ENCODE peak calls at places on chromosomes 5 and 9, in six cellular contexts. E is H1, O is HepG2, X is K562, N is GM12892, Y is GM12878. D is an unnamed sample.

GRCh38 chr5:72478684-72479083 is 28.5 kb downstream of the ZNF366 start:
- DNase-seq in E (no peak), O (no peak), X (no peak), N (no peak), Y (no peak), D (no peak)

GRCh38 chr9:27572918-27573698 is at the start of gene C9orf72:
- DNase-seq in E (peak; percentile 85), O (peak; percentile 27), X (peak; percentile 72), N (peak; percentile 48), Y (no peak), D (peak; percentile 58)

GRCh38 chr5:123097871-123098735 is 9.1 kb downstream of the PRDM6 start:
- DNase-seq in E (no peak), O (no peak), X (no peak), N (no peak), Y (no peak), D (no peak)

GRCh38 chr5:161023591-161023990 is 171.6 kb upstream of the ATP10B start:
- DNase-seq in E (no peak), O (no peak), X (no peak), N (no peak), Y (no peak), D (no peak)

GRCh38 chr9:37466037-37466709 is 923 bp upstream of the ZBTB5 start:
- DNase-seq in E (peak; percentile 82), O (peak; percentile 25), X (peak; percentile 75), N (peak; percentile 29), Y (no peak), D (peak; percentile 27)

GRCh38 chr5:71587709-71588532 is 781 bp downstream of the MCCC2 start:
- DNase-seq in E (peak; percentile 52), O (peak; percentile 21), X (peak; percentile 26), N (no peak), Y (no peak), D (peak; percentile 22)

GRCh38 chr9:136255166-136255538 is 9.5 kb upstream of the QSOX2 start:
- DNase-seq in E (no peak), O (peak; percentile 27), X (peak; percentile 44), N (no peak), Y (no peak), D (no peak)

GRCh38 chr9:108478431-108478837 is 377.4 kb downstream of the ACTL7B start:
- DNase-seq in E (no peak), O (no peak), X (no peak), N (no peak), Y (no peak), D (no peak)

GRCh38 chr9:113178087-113178486 is 27.3 kb downstream of the SLC31A2 start:
- DNase-seq in E (no peak), O (no peak), X (no peak), N (no peak), Y (no peak), D (no peak)

GRCh38 chr9:90526386-90526785 is 116.2 kb downstream of the DIRAS2 start:
- DNase-seq in E (no peak), O (no peak), X (no peak), N (no peak), Y (no peak), D (no peak)

GRCh38 chr5:76455531-76456132 is 52.5 kb downstream of the IQGAP2 start:
- DNase-seq in E (no peak), O (no peak), X (no peak), N (no peak), Y (no peak), D (no peak)

GRCh38 chr5:181164076-181164952 is 16.9 kb downstream of the OR2V2 start:
- DNase-seq in E (peak; percentile 63), O (no peak), X (no peak), N (no peak), Y (no peak), D (no peak)

GRCh38 chr5:104708027-104708426 is 1145.4 kb upstream of the NUDT12 start:
- DNase-seq in E (no peak), O (no peak), X (no peak), N (no peak), Y (no peak), D (no peak)

GRCh38 chr9:122338536-122338935 is 32.3 kb upstream of the PTGS1 start:
- DNase-seq in E (no peak), O (no peak), X (no peak), N (no peak), Y (no peak), D (no peak)

GRCh38 chr9:105150991-105151685 is 93.3 kb upstream of the SLC44A1 start:
- DNase-seq in E (no peak), O (no peak), X (no peak), N (no peak), Y (no peak), D (no peak)

GRCh38 chr5:144812770-144813169 is 642.1 kb downstream of the KCTD16 start:
- DNase-seq in E (no peak), O (no peak), X (no peak), N (no peak), Y (no peak), D (no peak)

GRCh38 chr5:146904890-146905289 is 26.3 kb upstream of the PPP2R2B start:
- DNase-seq in E (no peak), O (no peak), X (no peak), N (no peak), Y (no peak), D (no peak)

GRCh38 chr5:33738097-33738496 is 153.7 kb downstream of the ADAMTS12 start:
- DNase-seq in E (no peak), O (no peak), X (no peak), N (no peak), Y (no peak), D (no peak)

GRCh38 chr5:149271195-149271716 is 403 bp upstream of the AFAP1L1 start:
- DNase-seq in E (peak; percentile 82), O (peak; percentile 12), X (no peak), N (no peak), Y (no peak), D (no peak)

GRCh38 chr5:8598356-8598755 is 729.4 kb downstream of the MTRR start:
- DNase-seq in E (no peak), O (no peak), X (no peak), N (no peak), Y (no peak), D (no peak)

GRCh38 chr5:151058891-151059611 is 21.8 kb downstream of the TNIP1 start:
- DNase-seq in E (no peak), O (no peak), X (no peak), N (no peak), Y (no peak), D (no peak)

GRCh38 chr9:114006931-114007691 is 71.0 kb downstream of the AMBP start:
- DNase-seq in E (no peak), O (no peak), X (no peak), N (no peak), Y (no peak), D (no peak)

GRCh38 chr9:126965541-126966428 is 51.2 kb downstream of the RALGPS1 start:
- DNase-seq in E (peak; percentile 60), O (peak; percentile 30), X (no peak), N (peak; percentile 17), Y (no peak), D (peak; percentile 20)

GRCh38 chr9:109765278-109765677 is 14.7 kb upstream of the PALM2AKAP2 start:
- DNase-seq in E (no peak), O (no peak), X (no peak), N (no peak), Y (no peak), D (no peak)

GRCh38 chr9:129632460-129632859 is 6.5 kb downstream of the NTMT1 start:
- DNase-seq in E (no peak), O (no peak), X (no peak), N (no peak), Y (no peak), D (no peak)

GRCh38 chr9:75539558-75539957 is 350.9 kb upstream of the PCSK5 start:
- DNase-seq in E (no peak), O (no peak), X (no peak), N (no peak), Y (no peak), D (no peak)

GRCh38 chr9:113345693-113346092 is 3.6 kb upstream of the BSPRY start:
- DNase-seq in E (no peak), O (no peak), X (no peak), N (no peak), Y (no peak), D (no peak)

DNA sequence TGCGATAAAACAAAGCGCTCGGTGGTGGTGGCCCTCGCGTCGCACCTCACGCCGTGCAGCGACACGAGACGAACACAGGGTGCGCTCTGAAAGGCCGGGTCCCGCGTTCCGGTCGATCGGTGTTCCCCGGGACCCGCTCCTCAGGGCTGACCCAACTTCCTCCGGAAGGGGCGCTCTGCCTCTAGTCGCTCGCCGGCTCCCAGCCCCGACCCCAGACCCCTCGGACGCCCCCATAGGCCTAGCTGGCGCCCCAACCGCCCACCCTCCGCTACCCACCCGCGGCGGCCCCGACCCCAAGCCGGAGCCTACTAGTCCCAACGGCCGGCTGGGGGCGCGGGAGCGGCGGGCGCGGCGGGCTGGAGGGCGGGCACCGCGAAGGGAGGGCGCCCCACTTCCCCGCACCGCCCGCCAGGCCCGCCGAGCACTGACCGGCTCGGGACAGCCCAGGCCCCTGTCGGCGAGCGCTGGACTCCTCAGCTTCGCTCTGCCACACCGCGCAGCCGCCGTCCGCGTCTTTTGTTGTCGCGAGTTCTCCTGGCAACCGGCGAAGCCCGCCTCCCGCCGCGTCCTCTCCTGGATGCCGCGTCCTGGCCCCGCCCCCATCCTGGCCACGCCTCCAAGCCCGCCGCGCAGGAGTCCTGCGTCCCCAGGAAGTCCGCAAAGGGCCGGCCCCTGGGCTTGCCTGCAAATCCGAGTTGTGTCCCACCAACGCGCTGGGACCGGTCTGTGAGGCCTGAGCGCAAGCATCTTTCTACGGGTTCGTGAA is at the start of gene KIF27:
- DNase-seq in E (peak; percentile 100), O (peak; percentile 92), X (peak; percentile 90), N (peak; percentile 85), Y (peak; percentile 80), D (peak; percentile 78)
- TF ChIP-seq POLR2A in E (peak; percentile 96), O (peak; percentile 98), X (peak; percentile 65), N (peak; percentile 87), Y (peak; percentile 81), D (peak; percentile 95)

GRCh38 chr5:168819004-168819626 is 239.9 kb upstream of the PANK3 start:
- DNase-seq in E (no peak), O (no peak), X (no peak), N (no peak), Y (no peak), D (no peak)
- TF ChIP-seq TAF1 in E (no peak), O (no peak), X (no peak), N (no peak), Y (no peak), D (no peak)

DNA sequence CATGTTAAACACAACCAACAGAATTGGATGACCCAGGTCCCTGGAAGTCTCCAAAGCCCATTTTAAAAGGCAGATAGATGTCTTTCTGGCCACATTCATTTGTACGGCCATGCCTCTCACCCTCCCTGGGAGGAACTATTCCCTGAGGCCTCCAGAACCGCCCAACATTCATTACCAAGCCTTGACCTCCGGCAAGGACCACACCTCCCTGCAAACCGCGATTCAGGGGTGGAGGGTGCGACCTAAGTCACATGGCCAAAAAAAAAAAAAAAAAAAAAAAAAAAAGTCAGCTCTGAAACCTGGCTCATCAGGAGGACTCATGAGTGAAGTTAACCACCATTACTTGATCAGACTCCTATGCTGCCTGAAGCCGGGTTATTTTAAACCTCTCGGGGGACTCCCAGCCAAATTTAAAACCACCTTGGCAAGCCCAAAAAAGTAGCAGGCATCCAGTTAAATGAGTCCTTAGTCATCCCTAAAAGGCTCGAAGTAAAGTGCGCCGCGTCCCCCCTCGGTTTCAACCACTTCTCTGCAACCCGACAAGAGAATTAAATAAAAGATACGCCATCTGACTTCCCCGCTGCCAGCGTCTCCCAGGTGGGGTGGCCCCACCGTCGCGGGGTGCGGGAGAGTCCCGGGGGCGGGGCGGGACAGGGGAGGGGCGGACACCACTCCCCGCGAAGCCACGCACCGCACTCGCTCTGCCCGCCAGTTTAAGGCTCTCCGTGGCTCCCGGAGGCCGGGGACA is 2.4 kb downstream of the KLF9 start:
- DNase-seq in E (peak; percentile 52), O (peak; percentile 81), X (peak; percentile 66), N (peak; percentile 33), Y (peak; percentile 51), D (peak; percentile 31)
- TF ChIP-seq POLR2A in E (no peak), O (peak; percentile 78), X (no peak), N (no peak), Y (no peak), D (no peak)

GRCh38 chr5:112312810-112313209 is 106.3 kb downstream of the EPB41L4A start:
- DNase-seq in E (no peak), O (no peak), X (no peak), N (no peak), Y (no peak), D (no peak)
- TF ChIP-seq TAF1 in E (no peak), O (no peak), X (no peak), N (no peak), Y (no peak), D (no peak)